ENCODE peak calls at places on chromosome 13, in six cellular contexts. D is K562, Z is H1, W is GM12891, A is GM12878, U is HepG2. J is an unnamed sample.
A peak's percentile ranks its signal among the peaks of the same experiment; 100 is the strongest.

GRCh38 chr13:50631041-50631440 is 212.5 kb downstream of the DLEU7 start:
- DNase-seq in D (no peak), Z (no peak), W (no peak), A (no peak), U (no peak), J (no peak)

GRCh38 chr13:102295316-102296048 is 106.4 kb downstream of the FGF14 start:
- DNase-seq in D (no peak), Z (no peak), W (no peak), A (no peak), U (no peak), J (no peak)

GRCh38 chr13:50699874-50700663 is 143.4 kb downstream of the DLEU7 start:
- DNase-seq in D (no peak), Z (no peak), W (no peak), A (no peak), U (no peak), J (no peak)

GRCh38 chr13:20566424-20566916 is 487 bp upstream of the IFT88 start:
- DNase-seq in D (no peak), Z (no peak), W (no peak), A (no peak), U (peak; percentile 76), J (no peak)

GRCh38 chr13:103315701-103316100 is 249.5 kb upstream of the SLC10A2 start:
- DNase-seq in D (no peak), Z (no peak), W (no peak), A (no peak), U (no peak), J (no peak)

GRCh38 chr13:37775871-37776270 is 93.7 kb downstream of the TRPC4 start:
- DNase-seq in D (no peak), Z (no peak), W (no peak), A (no peak), U (no peak), J (no peak)

GRCh38 chr13:114067886-114068722 is 64.3 kb downstream of the RASA3 start:
- DNase-seq in D (no peak), Z (no peak), W (no peak), A (no peak), U (no peak), J (peak; percentile 53)

GRCh38 chr13:26485786-26486185 is 71.7 kb upstream of the WASF3 start:
- DNase-seq in D (no peak), Z (no peak), W (no peak), A (no peak), U (no peak), J (no peak)

GRCh38 chr13:105925496-105925895 is 610.0 kb downstream of the EFNB2 start:
- DNase-seq in D (no peak), Z (no peak), W (no peak), A (no peak), U (no peak), J (no peak)

GRCh38 chr13:109720758-109721184 is 65.6 kb downstream of the IRS2 start:
- DNase-seq in D (no peak), Z (no peak), W (no peak), A (no peak), U (peak; percentile 35), J (no peak)
- TF ChIP-seq POLR2A in D (no peak), Z (no peak), W (no peak), A (no peak), U (no peak), J (no peak)

GRCh38 chr13:79735228-79735627 is 254.3 kb downstream of the NDFIP2 start:
- DNase-seq in D (no peak), Z (no peak), W (no peak), A (no peak), U (no peak), J (no peak)
- TF ChIP-seq TAF1 in D (no peak), Z (no peak), W (no peak), A (no peak), U (no peak), J (no peak)

DNA sequence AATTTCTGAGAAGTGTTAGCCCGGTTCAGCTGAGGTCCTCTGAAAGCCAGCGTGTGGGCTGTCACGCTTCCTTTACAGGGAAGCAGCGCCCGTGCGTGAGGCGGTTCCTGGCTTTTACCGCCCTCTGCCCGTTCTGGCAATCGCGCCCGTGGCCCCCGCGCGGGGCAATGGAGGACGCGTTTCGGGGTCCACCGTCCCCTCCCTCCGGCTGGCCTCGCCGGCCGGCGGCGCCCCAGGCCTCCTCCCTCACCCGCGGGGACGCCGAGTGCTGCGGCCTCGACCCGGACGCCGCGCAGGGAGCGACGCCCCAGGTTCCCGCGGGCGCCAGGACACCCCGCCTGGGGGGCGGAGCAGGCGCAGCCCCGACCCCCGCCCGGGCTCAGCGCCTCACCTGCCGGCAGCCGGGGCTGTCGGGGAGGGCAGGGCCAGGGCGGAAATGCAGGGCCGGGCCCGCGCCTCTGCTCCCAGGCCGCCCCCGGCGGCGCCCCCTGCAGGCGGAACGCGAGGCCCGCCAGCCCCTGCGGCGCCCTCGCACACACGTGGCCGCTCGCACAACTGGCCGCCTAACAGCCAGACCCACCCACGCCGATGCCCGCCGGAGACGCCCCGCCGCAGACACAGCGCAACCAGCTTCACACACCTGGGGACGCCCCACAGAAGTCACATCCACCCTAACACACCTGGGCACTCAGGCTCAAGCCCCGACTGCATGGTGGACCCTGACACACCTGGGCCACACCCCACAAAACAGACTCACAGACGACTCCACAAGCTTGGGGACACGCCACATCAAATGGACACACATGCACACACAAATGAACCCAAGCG is at the start of gene GGACT:
- DNase-seq in D (peak; percentile 91), Z (peak; percentile 93), W (peak; percentile 96), A (peak; percentile 13), U (peak; percentile 37), J (peak; percentile 93)
- TF ChIP-seq POLR2AphosphoS5 in D (peak; percentile 46), Z (no peak), W (no peak), A (no peak), U (no peak), J (no peak)

GRCh38 chr13:104691765-104692164 is 1625.5 kb upstream of the SLC10A2 start:
- DNase-seq in D (no peak), Z (no peak), W (no peak), A (no peak), U (no peak), J (no peak)

GRCh38 chr13:104694397-104694796 is 1628.2 kb upstream of the SLC10A2 start:
- DNase-seq in D (no peak), Z (no peak), W (no peak), A (no peak), U (no peak), J (no peak)
- TF ChIP-seq POLR2A in D (no peak), Z (no peak), W (no peak), A (no peak), U (no peak), J (no peak)

GRCh38 chr13:47144782-47145181 is 247.9 kb upstream of the HTR2A start:
- DNase-seq in D (no peak), Z (no peak), W (no peak), A (no peak), U (no peak), J (no peak)

GRCh38 chr13:47146991-47147783 is 250.3 kb upstream of the HTR2A start:
- DNase-seq in D (no peak), Z (no peak), W (peak; percentile 1), A (peak; percentile 55), U (no peak), J (no peak)

GRCh38 chr13:47146136-47146535 is 249.3 kb upstream of the HTR2A start:
- DNase-seq in D (no peak), Z (no peak), W (no peak), A (no peak), U (no peak), J (no peak)

GRCh38 chr13:47147784-47148062 is 250.9 kb upstream of the HTR2A start:
- DNase-seq in D (no peak), Z (no peak), W (no peak), A (no peak), U (no peak), J (no peak)

GRCh38 chr13:47148543-47148942 is 251.7 kb upstream of the HTR2A start:
- DNase-seq in D (no peak), Z (no peak), W (no peak), A (no peak), U (no peak), J (no peak)
- TF ChIP-seq TAF1 in D (no peak), Z (no peak), W (no peak), A (no peak), U (no peak), J (no peak)

DNA sequence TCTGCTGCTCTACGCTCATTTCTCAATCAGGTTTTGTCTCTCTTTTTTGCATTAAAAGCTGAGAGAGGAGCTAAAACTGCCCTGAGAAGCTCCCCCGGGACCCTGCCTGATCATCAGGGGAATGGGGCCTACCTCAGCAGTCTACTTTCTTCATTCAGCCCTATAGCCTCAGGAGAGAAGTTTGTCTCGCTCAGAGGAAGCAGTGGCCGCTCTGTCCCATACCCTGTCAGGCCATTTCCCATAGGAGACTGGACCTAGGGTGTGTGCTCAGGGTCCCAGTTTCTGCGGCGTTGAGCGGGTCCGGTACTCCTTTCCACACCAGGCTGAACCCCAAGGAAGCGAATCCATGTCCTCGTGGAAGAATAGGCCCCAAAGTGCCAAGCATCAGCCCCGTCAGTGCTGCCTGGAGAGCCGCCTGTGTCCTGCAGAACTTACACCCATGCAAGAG is 21.7 kb downstream of the UBE2L5 start:
- DNase-seq in D (no peak), Z (no peak), W (no peak), A (no peak), U (no peak), J (no peak)
- TF ChIP-seq POLR2AphosphoS5 in D (no peak), Z (no peak), W (no peak), A (no peak), U (no peak), J (no peak)

GRCh38 chr13:83232626-83233025 is 649.6 kb downstream of the SLITRK1 start:
- DNase-seq in D (no peak), Z (no peak), W (no peak), A (no peak), U (no peak), J (no peak)

DNA sequence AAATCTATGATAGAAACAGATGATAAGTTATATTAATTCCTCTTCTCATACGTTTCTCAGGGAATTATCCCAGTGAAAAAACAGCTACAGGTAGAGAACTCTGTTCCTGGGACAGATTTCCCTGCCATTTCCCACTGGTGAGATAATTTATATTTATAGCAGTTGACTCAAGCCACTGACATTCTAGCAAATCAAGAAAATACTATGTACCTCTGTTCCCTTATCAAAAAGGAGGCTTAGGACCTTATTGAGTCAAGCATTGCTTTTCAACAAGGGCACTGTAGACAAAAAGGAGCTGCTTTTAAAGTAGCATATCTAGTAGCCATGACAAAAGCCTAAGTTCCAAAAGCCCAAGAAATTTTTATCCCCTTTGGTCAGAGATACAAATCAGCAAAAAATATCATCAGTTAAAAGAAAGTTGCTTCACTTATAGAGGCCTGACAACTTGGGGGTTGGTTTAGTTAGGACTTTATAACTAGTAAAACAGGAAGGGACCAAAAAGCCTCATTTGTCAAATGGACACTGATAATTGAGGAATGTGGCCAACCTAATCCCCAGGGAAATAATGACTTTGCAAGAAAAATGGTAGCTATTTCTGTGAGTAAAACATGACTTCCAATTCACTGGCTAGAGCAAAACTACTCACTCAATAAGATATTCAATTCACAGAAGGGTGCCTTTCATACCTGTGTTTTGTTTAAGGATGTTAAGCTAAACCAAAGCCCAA is 652.5 kb downstream of the SLITRK1 start:
- DNase-seq in D (no peak), Z (no peak), W (no peak), A (no peak), U (no peak), J (no peak)
- TF ChIP-seq POLR2A in D (no peak), Z (no peak), W (no peak), A (no peak), U (no peak), J (no peak)

GRCh38 chr13:39422845-39423565 is 180.0 kb downstream of the LHFPL6 start:
- DNase-seq in D (no peak), Z (no peak), W (no peak), A (no peak), U (no peak), J (no peak)
- TF ChIP-seq TAF1 in D (no peak), Z (no peak), W (no peak), A (no peak), U (no peak), J (no peak)

J was measured in GM12892.